ENCODE peak calls at places on chromosome 14, in nine cellular contexts. Z is ascending aorta, M is sigmoid colon, S is body of pancreas, K is PC-3, T is Caco-2, W is psoas muscle, E is tibial artery, X is heart right ventricle. Q is an unnamed sample.

GRCh38 chr14:100723135-100723883 is 3.4 kb upstream of the DLK1 start:
- DNase-seq in Z (no peak), M (no peak), S (no peak), K (no peak), T (no peak), W (peak; percentile 12), E (no peak), X (no peak), Q (no peak)

GRCh38 chr14:57389646-57390036 is 745 bp upstream of the NAA30 start:
- DNase-seq in Z (no peak), M (no peak), S (peak; percentile 12), K (no peak), T (peak; percentile 51), W (no peak), E (no peak), X (no peak), Q (no peak)

GRCh38 chr14:103194256-103195045 is 71.2 kb downstream of the TNFAIP2 start:
- DNase-seq in Z (peak; percentile 55), M (peak; percentile 73), S (no peak), K (peak; percentile 61), T (no peak), W (no peak), E (peak; percentile 46), X (no peak), Q (no peak)

GRCh38 chr14:94805726-94806288 is 35.9 kb upstream of the GSC start:
- DNase-seq in Z (no peak), M (peak; percentile 74), S (peak; percentile 33), K (no peak), T (no peak), W (no peak), E (peak; percentile 36), X (no peak), Q (no peak)

GRCh38 chr14:101927859-101928258 is 36.5 kb upstream of the DYNC1H1 start:
- DNase-seq in Z (peak; percentile 95), M (peak; percentile 96), S (peak; percentile 58), K (no peak), T (no peak), W (peak; percentile 94), E (peak; percentile 92), X (peak; percentile 86), Q (peak; percentile 96)

GRCh38 chr14:33611405-33612183 is 339.3 kb downstream of the EGLN3 start:
- DNase-seq in Z (no peak), M (no peak), S (no peak), K (peak; percentile 69), T (no peak), W (no peak), E (no peak), X (no peak), Q (no peak)

GRCh38 chr14:67736771-67737170 is 35.1 kb downstream of the RDH12 start:
- DNase-seq in Z (no peak), M (no peak), S (peak; percentile 27), K (no peak), T (no peak), W (no peak), E (no peak), X (no peak), Q (no peak)

GRCh38 chr14:102898776-102899515 is 23.5 kb upstream of the AMN start:
- DNase-seq in Z (no peak), M (no peak), S (no peak), K (no peak), T (no peak), W (no peak), E (no peak), X (no peak), Q (no peak)

GRCh38 chr14:54087376-54087775 is 130.8 kb upstream of the BMP4 start:
- DNase-seq in Z (no peak), M (no peak), S (no peak), K (no peak), T (no peak), W (no peak), E (no peak), X (no peak), Q (no peak)

GRCh38 chr14:56754966-56755365 is 55.3 kb downstream of the OTX2 start:
- DNase-seq in Z (no peak), M (no peak), S (no peak), K (no peak), T (peak; percentile 55), W (no peak), E (no peak), X (no peak), Q (no peak)

GRCh38 chr14:100340454-100340813 is 17.3 kb downstream of the SLC25A47 start:
- DNase-seq in Z (no peak), M (no peak), S (no peak), K (no peak), T (no peak), W (no peak), E (no peak), X (no peak), Q (no peak)

GRCh38 chr14:67623114-67623513 is 3.4 kb downstream of the ARG2 start:
- DNase-seq in Z (peak; percentile 66), M (no peak), S (no peak), K (peak; percentile 57), T (no peak), W (no peak), E (no peak), X (no peak), Q (no peak)

GRCh38 chr14:35682802-35683201 is 126.3 kb downstream of the RALGAPA1 start:
- DNase-seq in Z (no peak), M (no peak), S (no peak), K (no peak), T (no peak), W (no peak), E (no peak), X (no peak), Q (no peak)

GRCh38 chr14:29339491-29339890 is 572.9 kb downstream of the FOXG1 start:
- DNase-seq in Z (no peak), M (no peak), S (no peak), K (peak; percentile 59), T (no peak), W (no peak), E (no peak), X (no peak), Q (no peak)
- H3K9me3 ChIP-seq in Z (no peaks in the 10 kb centered on the region), M (no peaks in the 10 kb centered on the region), S (no peaks in the 10 kb centered on the region), K (no peaks in the 10 kb centered on the region), T (no peaks in the 10 kb centered on the region), W (no peaks in the 10 kb centered on the region), E (no peaks in the 10 kb centered on the region), X (peaks cover 6% of the 10 kb centered on the region), Q (no peaks in the 10 kb centered on the region)

DNA sequence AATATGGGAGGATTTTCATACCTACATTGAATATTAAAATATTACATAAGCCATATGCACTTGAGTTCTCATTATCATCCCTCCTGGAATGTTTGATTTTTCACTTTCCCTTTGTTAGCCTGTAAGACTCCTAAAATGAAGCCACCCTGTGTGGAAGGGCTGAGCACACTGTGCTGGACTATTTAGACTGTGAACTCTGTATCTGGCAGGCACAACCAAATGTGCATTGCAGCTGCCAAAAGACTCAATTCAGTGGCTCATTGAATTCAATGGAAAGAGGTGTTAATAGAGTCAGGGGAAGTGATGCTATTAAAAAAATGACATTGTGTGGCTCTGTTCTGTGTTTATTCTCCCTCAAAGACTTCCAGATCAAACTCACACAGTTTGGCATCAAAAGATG is 111.1 kb downstream of the SMOC1 start:
- DNase-seq in Z (no peak), M (no peak), S (no peak), K (no peak), T (no peak), W (no peak), E (no peak), X (no peak), Q (no peak)
- H3K4me1 ChIP-seq in Z (no peaks in the 10 kb centered on the region), M (no peaks in the 10 kb centered on the region), S (peaks cover 6% of the 10 kb centered on the region), K (no peaks in the 10 kb centered on the region), T (no peaks in the 10 kb centered on the region), W (no peaks in the 10 kb centered on the region), E (peaks cover 44% of the 10 kb centered on the region), X (peaks cover 12% of the 10 kb centered on the region), Q (no peaks in the 10 kb centered on the region)

GRCh38 chr14:104297313-104297704 is 158.9 kb downstream of the KIF26A start:
- DNase-seq in Z (no peak), M (no peak), S (no peak), K (no peak), T (no peak), W (no peak), E (no peak), X (peak; percentile 0), Q (no peak)
- H3K9me3 ChIP-seq in Z (no peaks in the 10 kb centered on the region), M (no peaks in the 10 kb centered on the region), S (no peaks in the 10 kb centered on the region), K (no peaks in the 10 kb centered on the region), T (no peaks in the 10 kb centered on the region), W (no peaks in the 10 kb centered on the region), E (no peaks in the 10 kb centered on the region), X (no peaks in the 10 kb centered on the region), Q (no peaks in the 10 kb centered on the region)

DNA sequence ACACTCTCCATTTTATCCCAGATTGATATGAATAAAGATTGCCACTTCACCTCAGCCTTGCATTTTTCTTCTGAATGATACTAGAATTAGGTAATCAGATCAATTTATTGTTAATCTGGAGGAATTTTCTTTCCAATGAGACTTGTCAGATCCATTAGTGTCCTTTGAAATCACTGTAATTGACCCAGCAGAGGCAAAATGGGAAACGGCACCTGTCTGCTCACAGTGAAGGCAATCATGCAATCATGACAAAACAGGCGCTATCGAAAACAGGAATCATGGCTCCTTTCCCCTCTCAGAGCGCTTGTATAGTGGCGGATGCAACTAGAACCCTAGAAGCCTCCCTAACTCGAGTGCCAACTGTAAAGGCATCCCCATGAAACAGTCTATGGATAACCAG is 417.6 kb downstream of the GALC start:
- DNase-seq in Z (no peak), M (no peak), S (no peak), K (no peak), T (no peak), W (no peak), E (no peak), X (no peak), Q (no peak)
- H3K4me1 ChIP-seq in Z (no peaks in the 10 kb centered on the region), M (peaks cover 10% of the 10 kb centered on the region), S (no peaks in the 10 kb centered on the region), K (no peaks in the 10 kb centered on the region), T (no peaks in the 10 kb centered on the region), W (no peaks in the 10 kb centered on the region), E (no peaks in the 10 kb centered on the region), X (no peaks in the 10 kb centered on the region), Q (no peaks in the 10 kb centered on the region)

Q was measured in esophagus muscularis mucosa.